ENCODE peak calls at places on chromosome 2, in five cellular contexts. K is lung, N is bronchial epithelial cell, M is osteocyte, U is Calu3. S is an unnamed sample.

GRCh38 chr2:220707261-220707660 is 864.8 kb downstream of the EPHA4 start:
- DNase-seq in K (no peak), N (no peak), M (no peak), U (no peak), S (no peak)

GRCh38 chr2:240957656-240958365 is 40.6 kb upstream of the SNED1 start:
- DNase-seq in K (no peak), N (no peak), M (peak; percentile 79), U (no peak), S (peak; percentile 68)

GRCh38 chr2:45096996-45097395 is 87.7 kb upstream of the SIX2 start:
- DNase-seq in K (no peak), N (no peak), M (no peak), U (no peak), S (no peak)

GRCh38 chr2:204115288-204115687 is 178.7 kb downstream of the ICOS start:
- DNase-seq in K (no peak), N (no peak), M (no peak), U (no peak), S (no peak)

GRCh38 chr2:200689115-200689514 is 103.3 kb downstream of the AOX1 start:
- DNase-seq in K (no peak), N (no peak), M (no peak), U (no peak), S (no peak)

GRCh38 chr2:236714061-236714460 is 144.4 kb downstream of the ACKR3 start:
- DNase-seq in K (no peak), N (no peak), M (no peak), U (no peak), S (no peak)

GRCh38 chr2:216195565-216195978 is 86.4 kb downstream of the XRCC5 start:
- DNase-seq in K (no peak), N (peak; percentile 91), M (no peak), U (no peak), S (no peak)

GRCh38 chr2:240925191-240925575 is 19.0 kb downstream of the CROCC2 start:
- DNase-seq in K (no peak), N (no peak), M (peak; percentile 83), U (peak; percentile 15), S (peak; percentile 69)

GRCh38 chr2:99636432-99637034 is 146.7 kb upstream of the REV1 start:
- DNase-seq in K (peak; percentile 45), N (no peak), M (no peak), U (no peak), S (no peak)

GRCh38 chr2:234099266-234099665 is 48.8 kb downstream of the SPP2 start:
- DNase-seq in K (no peak), N (no peak), M (no peak), U (no peak), S (no peak)

GRCh38 chr2:144559242-144559641 is 39.3 kb upstream of the ZEB2 start:
- DNase-seq in K (no peak), N (no peak), M (no peak), U (no peak), S (no peak)

GRCh38 chr2:27922842-27923241 is 32.3 kb downstream of the BABAM2 start:
- DNase-seq in K (no peak), N (no peak), M (no peak), U (no peak), S (no peak)

GRCh38 chr2:79090678-79091077 is 2.9 kb upstream of the REG1B start:
- DNase-seq in K (no peak), N (no peak), M (no peak), U (no peak), S (no peak)

GRCh38 chr2:72676341-72677025 is 149.3 kb downstream of the EXOC6B start:
- DNase-seq in K (no peak), N (peak; percentile 12), M (no peak), U (no peak), S (no peak)

GRCh38 chr2:160433466-160434172 is 60.0 kb downstream of the RBMS1 start:
- DNase-seq in K (no peak), N (peak; percentile 88), M (no peak), U (no peak), S (no peak)

GRCh38 chr2:175309799-175310198 is 128.3 kb upstream of the ATP5MC3 start:
- DNase-seq in K (no peak), N (peak; percentile 9), M (no peak), U (peak; percentile 65), S (no peak)

GRCh38 chr2:190947711-190948251 is 66.2 kb downstream of the STAT1 start:
- DNase-seq in K (no peak), N (peak; percentile 78), M (no peak), U (peak; percentile 43), S (no peak)

GRCh38 chr2:68606759-68607158 is 36.6 kb upstream of the PROKR1 start:
- DNase-seq in K (no peak), N (no peak), M (no peak), U (no peak), S (no peak)

GRCh38 chr2:12073217-12073852 is 326.9 kb downstream of the LPIN1 start:
- DNase-seq in K (no peak), N (no peak), M (no peak), U (no peak), S (no peak)

GRCh38 chr2:20113986-20114938 is 62.8 kb upstream of the LAPTM4A start:
- DNase-seq in K (no peak), N (peak; percentile 55), M (no peak), U (peak; percentile 32), S (no peak)

GRCh38 chr2:144553379-144553778 is 33.5 kb upstream of the ZEB2 start:
- DNase-seq in K (no peak), N (peak; percentile 97), M (no peak), U (no peak), S (no peak)

GRCh38 chr2:24360050-24360962 is at the start of gene ITSN2:
- DNase-seq in K (peak; percentile 82), N (peak; percentile 54), M (peak; percentile 92), U (peak; percentile 87), S (peak; percentile 85)

GRCh38 chr2:121076885-121077549 is 208.0 kb downstream of the TFCP2L1 start:
- DNase-seq in K (peak; percentile 71), N (peak; percentile 30), M (peak; percentile 89), U (peak; percentile 89), S (peak; percentile 82)

GRCh38 chr2:46416739-46417403 is 62.5 kb upstream of the TMEM247 start:
- DNase-seq in K (no peak), N (no peak), M (no peak), U (no peak), S (no peak)

GRCh38 chr2:16630463-16630862 is 35.2 kb downstream of the CYRIA start:
- DNase-seq in K (no peak), N (no peak), M (no peak), U (no peak), S (no peak)

GRCh38 chr2:207951734-207952480 is 73.4 kb downstream of the PLEKHM3 start:
- DNase-seq in K (no peak), N (no peak), M (no peak), U (no peak), S (no peak)

DNA sequence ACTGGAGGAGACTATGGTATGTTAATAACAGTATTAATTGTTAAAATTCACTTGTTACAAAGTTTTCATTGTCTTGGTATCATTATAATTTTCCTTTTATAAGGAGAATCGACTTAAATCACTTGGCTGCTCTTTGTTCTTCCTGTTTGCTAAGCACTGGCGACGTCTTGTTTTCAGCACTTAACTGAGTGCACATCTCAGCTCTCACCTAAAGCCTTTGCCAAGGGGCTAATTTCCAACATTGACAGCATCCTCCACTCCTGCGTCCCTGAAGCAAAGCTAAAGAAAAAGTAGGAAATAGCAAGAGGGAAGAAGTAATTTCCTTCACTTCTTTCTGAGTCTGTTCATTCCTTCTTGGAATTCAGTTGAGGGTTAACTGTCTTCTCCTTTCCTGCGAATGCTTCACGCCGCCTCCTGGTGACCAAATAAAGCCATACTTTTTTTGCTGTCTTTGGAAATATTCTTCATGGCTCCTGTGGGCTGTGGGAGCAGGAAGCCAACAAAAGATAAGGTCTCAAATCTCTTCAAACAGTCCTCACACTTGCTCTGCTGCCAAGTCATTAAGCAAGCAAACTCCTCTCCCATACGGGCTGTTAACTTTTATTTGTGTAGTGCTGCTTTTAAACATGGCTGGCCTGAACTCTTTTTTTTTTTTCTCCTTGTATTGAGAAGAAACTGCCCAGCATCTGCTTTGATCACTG is 100.8 kb downstream of the DPP10 start:
- DNase-seq in K (peak; percentile 29), N (no peak), M (no peak), U (peak; percentile 44), S (no peak)
- TF ChIP-seq CTCF in K (no peak), N (no peak), M (no peak), U (peak; percentile 41), S (peak; percentile 55)

DNA sequence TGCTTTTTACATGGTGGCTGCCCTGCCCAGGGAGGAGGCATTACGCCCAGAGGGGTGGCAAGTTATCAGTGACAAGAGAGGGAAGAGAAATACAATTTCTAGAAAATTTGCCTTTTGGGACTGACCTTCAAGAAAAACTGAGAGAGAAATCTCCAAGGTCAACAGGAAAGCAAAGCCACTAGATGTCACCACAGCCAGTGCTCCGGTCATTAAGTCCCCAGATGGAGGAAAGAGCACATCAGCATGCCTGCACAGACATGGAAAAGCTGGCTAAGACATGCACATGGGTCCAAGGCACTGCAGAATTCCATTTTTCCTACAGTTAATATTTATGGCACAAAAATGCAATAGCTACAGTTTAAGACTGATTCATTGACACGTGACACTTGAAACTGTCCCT is 21.0 kb downstream of the FHL2 start:
- DNase-seq in K (no peak), N (no peak), M (no peak), U (no peak), S (no peak)
- TF ChIP-seq CTCF in K (no peak), N (no peak), M (peak; percentile 32), U (no peak), S (peak; percentile 26)

GRCh38 chr2:30865892-30866681 is 58.8 kb upstream of the CAPN13 start:
- DNase-seq in K (no peak), N (no peak), M (no peak), U (no peak), S (no peak)

GRCh38 chr2:30865218-30865617 is 58.0 kb upstream of the CAPN13 start:
- DNase-seq in K (no peak), N (no peak), M (no peak), U (no peak), S (no peak)

GRCh38 chr2:30860715-30861114 is 53.5 kb upstream of the CAPN13 start:
- DNase-seq in K (no peak), N (no peak), M (no peak), U (no peak), S (no peak)

GRCh38 chr2:30860003-30860402 is 52.8 kb upstream of the CAPN13 start:
- DNase-seq in K (no peak), N (no peak), M (no peak), U (no peak), S (no peak)

GRCh38 chr2:30862054-30862651 is 54.9 kb upstream of the CAPN13 start:
- DNase-seq in K (peak; percentile 48), N (peak; percentile 72), M (no peak), U (peak; percentile 74), S (no peak)
- TF ChIP-seq CTCF in K (peak; percentile 26), N (peak; percentile 75), M (peak; percentile 87), U (peak; percentile 81), S (peak; percentile 91)

GRCh38 chr2:228181098-228182019 is at the start of gene SPHKAP:
- DNase-seq in K (no peak), N (no peak), M (no peak), U (no peak), S (no peak)
- TF ChIP-seq CTCF in K (no peak), N (no peak), M (no peak), U (no peak), S (no peak)

GRCh38 chr2:180289627-180290026 is 282.5 kb upstream of the CWC22 start:
- DNase-seq in K (no peak), N (peak; percentile 19), M (no peak), U (no peak), S (no peak)
- TF ChIP-seq CTCF in K (no peak), N (no peak), M (no peak), U (no peak), S (no peak)

S was measured in type B pancreatic cell.